ENCODE peak calls at places on chromosomes 4 and X, in eight cellular contexts. G is naive thymus-derived CD8-positive, alpha-beta T cell; I is mucosa of gallbladder; H is lower leg skin; Q is activated CD4-positive, alpha-beta T cell treated with anti-CD3 and anti-CD28 coated beads, Interleukin-2, amount 50 U/mL, for 48 hours; A is NCI-H1092; V is activated gamma-delta T cell treated with anti-CD3 and anti-CD28 coated beads, Interleukin-2, amount 50 U/mL, for 16 hours; Y is COR-L47. R is an unnamed sample.

GRCh38 chrX:111445485-111445884 is 33.5 kb upstream of the DCX start:
- DNase-seq in G (no peak), I (no peak), H (no peak), Q (no peak), A (peak; percentile 71), V (no peak), Y (peak; percentile 51), R (peak; percentile 84)

GRCh38 chr4:126431049-126431448 is 1116.3 kb downstream of the FAT4 start:
- DNase-seq in G (no peak), I (no peak), H (peak; percentile 52), Q (no peak), A (no peak), V (no peak), Y (no peak), R (no peak)

GRCh38 chrX:11543249-11543648 is 122.5 kb downstream of the ARHGAP6 start:
- DNase-seq in G (no peak), I (no peak), H (no peak), Q (no peak), A (no peak), V (no peak), Y (no peak), R (peak; percentile 2)

GRCh38 chrX:83422836-83423235 is 85.3 kb upstream of the POU3F4 start:
- DNase-seq in G (no peak), I (no peak), H (no peak), Q (no peak), A (no peak), V (no peak), Y (no peak), R (no peak)

GRCh38 chrX:111041018-111041462 is 55.0 kb upstream of the PAK3 start:
- DNase-seq in G (no peak), I (no peak), H (no peak), Q (no peak), A (peak; percentile 6), V (no peak), Y (no peak), R (peak; percentile 73)

GRCh38 chrX:15143050-15143824 is 126.6 kb downstream of the ASB9 start:
- DNase-seq in G (peak; percentile 33), I (peak; percentile 53), H (no peak), Q (peak; percentile 58), A (peak; percentile 36), V (peak; percentile 37), Y (peak; percentile 14), R (peak; percentile 58)

GRCh38 chrX:151702741-151703352 is 7.6 kb downstream of the PRRG3 start:
- DNase-seq in G (no peak), I (no peak), H (peak; percentile 82), Q (no peak), A (no peak), V (no peak), Y (no peak), R (no peak)

GRCh38 chr4:56764775-56765174 is 56.7 kb downstream of the SPINK2 start:
- DNase-seq in G (no peak), I (no peak), H (no peak), Q (no peak), A (no peak), V (no peak), Y (no peak), R (no peak)

GRCh38 chr4:3311095-3311372 is 18.2 kb downstream of the RGS12 start:
- DNase-seq in G (no peak), I (no peak), H (peak; percentile 75), Q (no peak), A (no peak), V (no peak), Y (no peak), R (no peak)

GRCh38 chrX:46666831-46667230 is 92.1 kb downstream of the SLC9A7 start:
- DNase-seq in G (no peak), I (no peak), H (no peak), Q (no peak), A (no peak), V (no peak), Y (no peak), R (no peak)

GRCh38 chr4:113248320-113248719 is 198.9 kb downstream of the ANK2 start:
- DNase-seq in G (no peak), I (no peak), H (no peak), Q (no peak), A (no peak), V (no peak), Y (no peak), R (peak; percentile 44)

GRCh38 chrX:131728295-131729145 is 184.6 kb downstream of the OR13H1 start:
- DNase-seq in G (no peak), I (peak; percentile 92), H (peak; percentile 92), Q (no peak), A (peak; percentile 39), V (peak; percentile 71), Y (no peak), R (peak; percentile 6)

GRCh38 chr4:93828830-93829530 is 427 bp downstream of the ATOH1 start:
- DNase-seq in G (no peak), I (no peak), H (no peak), Q (no peak), A (no peak), V (no peak), Y (peak; percentile 26), R (peak; percentile 57)

GRCh38 chr4:158671665-158671914 is at the start of gene C4orf46:
- DNase-seq in G (no peak), I (no peak), H (no peak), Q (no peak), A (no peak), V (no peak), Y (no peak), R (no peak)

GRCh38 chrX:50697691-50698090 is 116.3 kb downstream of the SHROOM4 start:
- DNase-seq in G (no peak), I (no peak), H (no peak), Q (no peak), A (no peak), V (no peak), Y (no peak), R (no peak)

GRCh38 chr4:145954924-145955339 is 16.3 kb upstream of the ZNF827 start:
- DNase-seq in G (no peak), I (no peak), H (no peak), Q (no peak), A (no peak), V (no peak), Y (no peak), R (peak; percentile 13)

GRCh38 chr4:98555798-98556445 is 102.5 kb downstream of the TSPAN5 start:
- DNase-seq in G (no peak), I (no peak), H (no peak), Q (no peak), A (no peak), V (no peak), Y (no peak), R (peak; percentile 6)

GRCh38 chr4:25448379-25449109 is 71.5 kb downstream of the ANAPC4 start:
- DNase-seq in G (no peak), I (no peak), H (no peak), Q (peak; percentile 9), A (no peak), V (no peak), Y (no peak), R (no peak)

GRCh38 chrX:148658115-148658725 is 157.8 kb downstream of the AFF2 start:
- DNase-seq in G (no peak), I (no peak), H (no peak), Q (no peak), A (no peak), V (no peak), Y (no peak), R (no peak)

GRCh38 chr4:78218260-78218659 is 161.1 kb downstream of the FRAS1 start:
- DNase-seq in G (no peak), I (no peak), H (no peak), Q (no peak), A (no peak), V (no peak), Y (no peak), R (peak; percentile 18)

GRCh38 chr4:70903282-70903603 is 1.1 kb downstream of the MOB1B start:
- DNase-seq in G (no peak), I (no peak), H (no peak), Q (no peak), A (no peak), V (no peak), Y (no peak), R (no peak)

GRCh38 chrX:108307408-108308085 is 130.7 kb downstream of the COL4A6 start:
- DNase-seq in G (no peak), I (no peak), H (no peak), Q (no peak), A (peak; percentile 4), V (no peak), Y (no peak), R (no peak)

GRCh38 chr4:140136509-140136908 is 17.5 kb downstream of the MAML3 start:
- DNase-seq in G (no peak), I (no peak), H (no peak), Q (no peak), A (no peak), V (no peak), Y (no peak), R (peak; percentile 36)

R was measured in NCI-H69.